ENCODE peak calls at places on chromosomes 4 and X, in nine cellular contexts. K, Q, V, S, F, B, P, D and W are unnamed samples.

GRCh38 chr4:56786955-56787354 is 34.5 kb downstream of the SPINK2 start:
- DNase-seq in K (peak), S (peak), B (peak), Q (peak), F (peak), D (no peak), V (no peak), P (peak), W (no peak)

GRCh38 chr4:42396361-42397255 is 680 bp upstream of the SHISA3 start:
- DNase-seq in S (no peak), P (peak), Q (no peak), V (no peak), K (no peak), F (no peak), D (no peak), B (peak), W (no peak)

GRCh38 chr4:82372874-82373815 is 646 bp downstream of the HNRNPD start:
- DNase-seq in F (peak), S (peak), P (peak), Q (peak), K (peak), V (peak), B (peak), D (peak), W (peak)

GRCh38 chrX:20252392-20253231 is 14.1 kb downstream of the RPS6KA3 start:
- DNase-seq in K (peak), V (peak), P (peak), Q (peak), D (no peak), B (peak), F (no peak), S (peak), W (peak)

GRCh38 chr4:3322059-3322550 is 29.3 kb downstream of the RGS12 start:
- DNase-seq in F (no peak), D (no peak), B (peak), K (no peak), P (peak), Q (peak), V (no peak), S (peak), W (no peak)

GRCh38 chr4:110532901-110533589 is 57.1 kb downstream of the ENPEP start:
- DNase-seq in S (no peak), B (no peak), V (no peak), P (peak), F (no peak), D (no peak), K (no peak), Q (no peak), W (no peak)

GRCh38 chr4:128782076-128782715 is 27.3 kb upstream of the JADE1 start:
- DNase-seq in D (no peak), V (peak), Q (peak), F (no peak), K (peak), P (no peak), B (peak), S (no peak), W (no peak)

GRCh38 chr4:6280365-6280996 is 10.8 kb downstream of the WFS1 start:
- DNase-seq in D (no peak), P (no peak), V (no peak), Q (no peak), S (no peak), F (no peak), B (no peak), K (no peak), W (no peak)

GRCh38 chr4:10207116-10207515 is 90.5 kb upstream of the WDR1 start:
- DNase-seq in D (no peak), B (no peak), Q (no peak), S (no peak), F (no peak), K (no peak), V (no peak), P (no peak), W (no peak)

GRCh38 chr4:38069271-38069760 is 109.1 kb downstream of the PTTG2 start:
- DNase-seq in P (peak), V (no peak), K (no peak), Q (peak), D (no peak), F (peak), B (peak), S (no peak), W (no peak)

GRCh38 chrX:21529771-21530170 is 128.4 kb downstream of the KLHL34 start:
- DNase-seq in V (no peak), F (no peak), S (peak), D (no peak), P (peak), Q (no peak), B (no peak), K (no peak), W (no peak)

GRCh38 chr4:102344520-102344954 is 745 bp downstream of the SLC39A8 start:
- DNase-seq in V (peak), S (peak), B (peak), K (peak), F (peak), D (no peak), Q (peak), P (peak), W (peak)

GRCh38 chr4:4852591-4853362 is 6.7 kb upstream of the MSX1 start:
- DNase-seq in K (no peak), D (no peak), F (no peak), P (peak), S (peak), B (peak), V (no peak), Q (peak), W (no peak)

GRCh38 chr4:147678121-147678520 is 5.8 kb downstream of the PRMT9 start:
- DNase-seq in S (no peak), V (no peak), F (no peak), D (no peak), B (no peak), P (no peak), K (no peak), Q (no peak), W (no peak)

GRCh38 chr4:149964001-149964400 is 114.2 kb upstream of the DCLK2 start:
- DNase-seq in P (no peak), D (no peak), S (no peak), Q (no peak), V (no peak), K (no peak), B (no peak), F (no peak), W (no peak)

GRCh38 chr4:7342223-7342576 is 92.5 kb downstream of the PSAPL1 start:
- DNase-seq in V (no peak), S (no peak), D (no peak), K (no peak), F (no peak), Q (no peak), B (no peak), P (no peak), W (no peak)

GRCh38 chr4:164012396-164013027 is 518.0 kb downstream of the TMA16 start:
- DNase-seq in F (no peak), Q (no peak), S (peak), V (no peak), P (peak), K (no peak), D (no peak), B (peak), W (no peak)

GRCh38 chr4:73608677-73609594 is 11.3 kb downstream of the RASSF6 start:
- DNase-seq in K (no peak), V (no peak), D (no peak), S (no peak), Q (peak), F (no peak), B (no peak), P (peak), W (no peak)

GRCh38 chr4:67674098-67674497 is 26.9 kb downstream of the UBA6 start:
- DNase-seq in S (no peak), V (no peak), F (no peak), B (peak), Q (no peak), P (no peak), D (no peak), K (no peak), W (no peak)

GRCh38 chrX:68433155-68433980 is at the start of gene OPHN1:
- DNase-seq in V (peak), S (peak), F (peak), Q (peak), B (peak), P (peak), D (peak), K (peak), W (no peak)

GRCh38 chr4:127001898-127002297 is 630.9 kb upstream of the INTU start:
- DNase-seq in P (no peak), Q (no peak), F (no peak), V (no peak), D (no peak), S (no peak), K (no peak), B (no peak), W (no peak)

GRCh38 chr4:8830056-8830455 is 41.6 kb downstream of the HMX1 start:
- DNase-seq in F (no peak), K (no peak), P (no peak), D (no peak), B (no peak), V (no peak), Q (no peak), S (no peak), W (peak)

GRCh38 chr4:4269856-4270255 is 20.1 kb downstream of the LYAR start:
- DNase-seq in S (peak), D (no peak), V (no peak), F (no peak), B (no peak), P (peak), K (no peak), Q (no peak), W (peak)

GRCh38 chr4:39446842-39447573 is 11.7 kb downstream of the RPL9 start:
- DNase-seq in Q (peak), D (no peak), V (no peak), K (peak), F (peak), S (peak), B (peak), P (peak), W (peak)

GRCh38 chrX:74343970-74344622 is 40.1 kb downstream of the ZCCHC13 start:
- DNase-seq in D (peak), B (peak), F (no peak), P (peak), V (peak), S (peak), Q (peak), K (peak), W (peak)

GRCh38 chrX:106897259-106897658 is 5.9 kb downstream of the RIPPLY1 start:
- DNase-seq in P (peak), Q (peak), K (no peak), B (no peak), F (no peak), D (no peak), V (no peak), S (peak), W (no peak)

GRCh38 chr4:37803348-37803973 is 23.0 kb upstream of the PGM2 start:
- DNase-seq in V (peak), B (peak), F (no peak), P (peak), Q (peak), D (no peak), K (peak), S (no peak), W (no peak)

GRCh38 chr4:164204434-164204833 is 549.5 kb upstream of the SMIM31 start:
- DNase-seq in P (peak), V (no peak), F (no peak), K (no peak), B (peak), D (no peak), S (peak), Q (no peak), W (no peak)

GRCh38 chrX:48086119-48086518 is 14.7 kb upstream of the ZNF630 start:
- DNase-seq in D (no peak), B (no peak), P (no peak), V (no peak), F (no peak), Q (no peak), K (no peak), S (no peak), W (no peak)

GRCh38 chr4:74794341-74794801 is at the start of gene BTC:
- DNase-seq in F (no peak), P (peak), Q (peak), S (no peak), D (peak), V (no peak), B (peak), K (peak), W (no peak)

GRCh38 chr4:124053872-124054538 is 657.4 kb downstream of the SPRY1 start:
- DNase-seq in Q (no peak), P (peak), D (no peak), V (no peak), K (no peak), F (no peak), B (no peak), S (no peak), W (no peak)

GRCh38 chr4:30380404-30380998 is 339.7 kb upstream of the PCDH7 start:
- DNase-seq in B (peak), S (peak), Q (peak), K (no peak), P (peak), D (no peak), V (no peak), F (no peak), W (no peak)

GRCh38 chrX:126164689-126165400 is 1.2 kb downstream of the DCAF12L2 start:
- DNase-seq in P (no peak), K (no peak), Q (no peak), D (no peak), V (no peak), S (no peak), B (no peak), F (no peak), W (no peak)

GRCh38 chrX:103404225-103405008 is 28.1 kb downstream of the BEX3 start:
- DNase-seq in P (peak), K (peak), Q (peak), B (peak), F (peak), D (peak), V (peak), S (peak), W (peak)

DNA sequence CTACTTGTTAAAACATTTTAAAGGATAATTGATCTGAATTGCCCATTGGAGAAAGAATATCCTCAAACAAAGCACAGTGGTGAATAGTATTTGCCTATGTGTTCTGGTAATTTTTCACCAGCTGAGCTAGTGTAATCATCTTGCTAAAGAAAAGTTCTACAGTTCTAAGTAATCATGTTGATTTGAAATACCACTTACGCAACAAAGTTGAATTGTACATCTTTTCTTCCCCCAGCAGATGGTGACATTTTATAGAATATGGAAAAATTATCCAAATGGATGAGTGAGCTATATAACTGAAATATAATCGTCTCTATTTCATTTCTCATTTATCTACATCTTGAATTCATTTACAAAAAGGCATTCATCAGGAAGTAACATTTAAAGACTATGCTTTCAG is 9.7 kb upstream of the ZNF674 start:
- DNase-seq in S (no peak), K (no peak), P (peak), V (no peak), D (no peak), Q (peak), B (no peak), F (no peak), W (no peak)
- TF ChIP-seq CTCF in S (no peak), K (no peak), P (no peak), V (peak), D (no peak), Q (peak), B (no peak), F (peak), W (peak)

DNA sequence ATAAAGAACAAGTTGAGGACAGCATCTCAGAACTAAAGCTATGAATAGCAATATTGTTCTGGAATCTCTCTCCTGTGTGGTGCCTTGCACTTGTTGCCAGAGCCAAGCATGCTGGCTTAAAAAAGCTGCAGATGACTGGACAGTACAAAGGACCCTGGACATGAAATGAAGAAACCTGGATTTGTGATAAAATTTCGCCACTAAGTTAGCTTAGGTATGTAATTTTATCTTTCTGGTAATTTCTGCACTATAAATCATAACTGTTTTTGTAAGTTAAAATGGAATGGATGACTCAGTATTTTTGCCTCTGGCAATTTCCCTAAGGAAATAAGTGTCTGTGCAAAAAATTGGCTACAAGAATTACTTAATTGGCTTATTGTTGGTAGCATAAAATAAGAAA is 317.2 kb downstream of the CAMK2D start:
- DNase-seq in K (no peak), S (no peak), D (no peak), V (no peak), P (peak), Q (peak), F (no peak), B (no peak), W (no peak)
- TF ChIP-seq CTCF in K (no peak), S (no peak), D (no peak), V (no peak), P (no peak), Q (no peak), F (no peak), B (no peak), W (no peak)

GRCh38 chr4:158781963-158782362 is 13.1 kb downstream of the FNIP2 start:
- DNase-seq in F (no peak), K (no peak), D (no peak), Q (no peak), P (no peak), S (no peak), V (no peak), B (no peak), W (no peak)
- TF ChIP-seq CTCF in F (no peak), K (no peak), D (no peak), Q (peak), P (no peak), S (no peak), V (no peak), B (peak), W (no peak)

GRCh38 chr4:77878176-77878575 is 15.5 kb downstream of the MRPL1 start:
- DNase-seq in V (no peak), F (no peak), Q (no peak), P (no peak), K (no peak), D (no peak), B (no peak), S (no peak), W (no peak)

GRCh38 chr4:77880784-77881183 is 18.2 kb downstream of the MRPL1 start:
- DNase-seq in Q (no peak), P (no peak), F (no peak), D (no peak), S (no peak), K (no peak), V (no peak), B (no peak), W (no peak)

GRCh38 chr4:77877771-77878170 is 15.1 kb downstream of the MRPL1 start:
- DNase-seq in V (no peak), S (no peak), Q (no peak), B (peak), F (no peak), K (no peak), P (no peak), D (no peak), W (no peak)

GRCh38 chr4:77877167-77877566 is 14.5 kb downstream of the MRPL1 start:
- DNase-seq in S (no peak), P (no peak), Q (no peak), F (no peak), D (no peak), K (no peak), B (peak), V (no peak), W (no peak)

GRCh38 chr4:77881460-77882295 is 19.0 kb downstream of the MRPL1 start:
- DNase-seq in D (no peak), K (no peak), P (peak), F (no peak), Q (no peak), S (peak), V (no peak), B (peak), W (no peak)
- TF ChIP-seq CTCF in D (no peak), K (no peak), P (no peak), F (no peak), Q (no peak), S (no peak), V (no peak), B (no peak), W (no peak)